ENCODE peak calls at places on chromosomes 6 and 20, in eight cellular contexts. K is heart right ventricle, V is SJSA1, T is lung, X is aorta, F is adrenal gland, U is sigmoid colon, G is neuronal stem cell. Q is an unnamed sample.

GRCh38 chr6:90156861-90157260 is 139.8 kb downstream of the BACH2 start:
- DNase-seq in K (no peak), V (no peak), T (no peak), X (no peak), F (no peak), U (no peak), G (no peak), Q (no peak)

GRCh38 chr6:35486005-35486925 is 10.6 kb downstream of the TEAD3 start:
- DNase-seq in K (no peak), V (no peak), T (peak; percentile 79), X (peak; percentile 56), F (no peak), U (peak; percentile 86), G (no peak), Q (no peak)

GRCh38 chr20:43583982-43584432 is 6.7 kb upstream of the IFT52 start:
- DNase-seq in K (peak; percentile 43), V (peak; percentile 62), T (peak; percentile 70), X (peak; percentile 91), F (peak; percentile 82), U (no peak), G (no peak), Q (no peak)

GRCh38 chr6:25851961-25852360 is 20.1 kb upstream of the SLC17A1 start:
- DNase-seq in K (no peak), V (no peak), T (no peak), X (no peak), F (no peak), U (no peak), G (no peak), Q (no peak)

GRCh38 chr6:3252369-3252768 is 6.4 kb upstream of the PSMG4 start:
- DNase-seq in K (no peak), V (no peak), T (no peak), X (no peak), F (no peak), U (peak; percentile 56), G (no peak), Q (no peak)

GRCh38 chr20:53769041-53769440 is 175.4 kb upstream of the ZNF217 start:
- DNase-seq in K (no peak), V (no peak), T (no peak), X (no peak), F (no peak), U (no peak), G (no peak), Q (no peak)

GRCh38 chr6:165774903-165775608 is 112.0 kb upstream of the PDE10A start:
- DNase-seq in K (peak; percentile 86), V (no peak), T (peak; percentile 75), X (no peak), F (no peak), U (no peak), G (no peak), Q (no peak)

GRCh38 chr20:45340236-45340847 is 7.9 kb downstream of the SDC4 start:
- DNase-seq in K (no peak), V (no peak), T (no peak), X (no peak), F (peak; percentile 70), U (no peak), G (no peak), Q (no peak)

DNA sequence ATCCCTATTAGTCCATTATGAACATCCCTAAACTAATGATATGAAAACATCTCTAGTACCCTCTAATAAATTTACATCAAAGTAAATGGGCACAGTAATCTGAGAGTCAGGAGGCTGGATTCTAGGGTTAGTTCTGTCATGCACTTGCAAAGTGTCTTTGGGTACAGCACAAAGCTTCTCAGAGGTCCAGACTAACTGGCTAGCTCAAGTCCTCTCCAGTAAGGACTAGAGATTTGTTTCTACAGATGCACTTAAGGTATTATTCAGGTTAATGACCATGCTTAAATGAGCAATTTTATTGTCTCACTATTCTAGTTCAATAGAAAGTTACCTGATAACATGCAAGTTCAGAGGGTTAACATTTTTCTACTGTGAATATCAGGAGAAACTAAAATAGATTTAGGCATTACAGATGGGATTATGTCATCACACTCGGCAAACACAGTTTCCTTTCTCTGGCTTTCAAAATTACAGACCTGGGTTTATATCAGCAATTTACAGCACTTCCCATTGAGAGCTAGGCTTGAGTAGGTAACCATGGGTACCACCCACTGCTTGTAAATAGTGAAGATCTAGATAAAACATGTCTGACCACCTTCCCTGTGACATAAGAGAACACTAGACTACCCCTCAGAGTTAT is 402.9 kb upstream of the RUNX2 start:
- DNase-seq in K (no peak), V (no peak), T (no peak), X (no peak), F (no peak), U (no peak), G (no peak), Q (peak; percentile 47)
- H3K4me3 ChIP-seq in K (no peak overlapping the region), V (no peak overlapping the region), T (no peak overlapping the region), X (no peak overlapping the region), F (no peak overlapping the region), U (no peak overlapping the region), G (no peak overlapping the region), Q (no peak overlapping the region)

GRCh38 chr6:6657820-6658217 is 69.3 kb downstream of the LY86 start:
- DNase-seq in K (no peak), V (no peak), T (no peak), X (no peak), F (no peak), U (no peak), G (no peak), Q (no peak)

GRCh38 chr6:6654599-6655575 is 66.4 kb downstream of the LY86 start:
- DNase-seq in K (peak; percentile 82), V (no peak), T (no peak), X (peak; percentile 70), F (peak; percentile 29), U (no peak), G (no peak), Q (no peak)

GRCh38 chr6:6655805-6656251 is 67.3 kb downstream of the LY86 start:
- DNase-seq in K (no peak), V (no peak), T (no peak), X (no peak), F (no peak), U (no peak), G (no peak), Q (no peak)

GRCh38 chr6:6657085-6657819 is 68.7 kb downstream of the LY86 start:
- DNase-seq in K (no peak), V (no peak), T (no peak), X (no peak), F (no peak), U (no peak), G (no peak), Q (no peak)

DNA sequence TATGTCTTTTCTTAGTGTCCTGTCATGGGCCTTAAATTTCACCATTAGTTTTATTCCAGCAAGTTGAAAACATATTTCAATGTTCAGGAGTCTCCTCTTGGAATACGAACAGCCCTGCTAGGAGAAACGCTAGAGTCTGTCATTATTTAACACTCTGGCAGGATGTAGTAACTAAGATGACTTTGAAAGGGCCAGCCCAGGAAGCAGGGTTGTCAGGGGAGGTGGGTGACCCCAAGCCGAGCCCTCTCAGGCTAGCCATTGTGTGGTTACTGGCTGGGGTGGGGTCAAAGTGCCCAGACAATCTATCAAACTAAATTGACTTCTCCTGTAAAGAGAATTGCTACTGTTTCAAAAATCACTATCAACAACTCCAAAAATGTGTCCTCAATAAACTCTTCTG is 67.8 kb downstream of the LY86 start:
- DNase-seq in K (peak; percentile 58), V (no peak), T (no peak), X (no peak), F (no peak), U (no peak), G (no peak), Q (no peak)
- H3K4me1 ChIP-seq in K (peaks cover 19% of the 10 kb centered on the region), V (no peaks in the 10 kb centered on the region), T (peaks cover 7% of the 10 kb centered on the region), X (no peaks in the 10 kb centered on the region), F (peaks cover 3% of the 10 kb centered on the region), U (no peaks in the 10 kb centered on the region), G (peaks cover 4% of the 10 kb centered on the region), Q (peaks cover 28% of the 10 kb centered on the region)

GRCh38 chr6:158026054-158026900 is 44.6 kb downstream of the SYNJ2 start:
- DNase-seq in K (peak; percentile 92), V (peak; percentile 96), T (peak; percentile 78), X (peak; percentile 94), F (peak; percentile 84), U (peak; percentile 93), G (no peak), Q (peak; percentile 78)
- H3K4me3 ChIP-seq in K (no peak overlapping the region), V (peak overlapping the region; percentile 10), T (no peak overlapping the region), X (no peak overlapping the region), F (no peak overlapping the region), U (peak overlapping the region; percentile 1), G (no peak overlapping the region), Q (peak overlapping the region; percentile 38)

GRCh38 chr20:35314460-35315198 is 22.4 kb upstream of the FAM83C start:
- DNase-seq in K (no peak), V (peak; percentile 59), T (no peak), X (no peak), F (no peak), U (no peak), G (no peak), Q (no peak)

GRCh38 chr20:35317416-35317815 is 25.2 kb upstream of the FAM83C start:
- DNase-seq in K (no peak), V (no peak), T (no peak), X (no peak), F (no peak), U (no peak), G (no peak), Q (no peak)

GRCh38 chr20:35315199-35316020 is 23.2 kb upstream of the FAM83C start:
- DNase-seq in K (no peak), V (peak; percentile 37), T (no peak), X (no peak), F (no peak), U (no peak), G (no peak), Q (no peak)

GRCh38 chr20:35318502-35319157 is 26.4 kb upstream of the FAM83C start:
- DNase-seq in K (peak; percentile 23), V (peak; percentile 69), T (peak; percentile 56), X (no peak), F (peak; percentile 49), U (no peak), G (no peak), Q (no peak)

DNA sequence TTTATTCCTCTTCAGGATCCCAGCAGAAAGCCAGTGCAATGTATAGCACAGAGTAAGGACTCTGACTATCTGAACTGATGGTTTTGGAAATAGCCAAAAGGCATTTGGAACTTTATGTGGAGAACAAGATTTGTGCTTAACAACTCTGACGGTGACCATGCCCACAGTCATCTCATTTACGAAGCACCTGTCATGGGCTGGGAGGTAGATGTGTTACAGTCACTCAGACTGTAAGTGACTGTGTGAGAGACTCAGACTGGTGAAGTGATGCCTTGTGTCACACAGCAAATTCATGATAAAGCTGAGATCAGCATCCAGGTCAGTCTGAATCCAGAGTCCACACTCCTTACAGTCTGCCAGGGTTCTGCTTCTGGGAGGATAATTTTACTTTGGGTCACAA is 23.9 kb upstream of the FAM83C start:
- DNase-seq in K (no peak), V (no peak), T (no peak), X (no peak), F (no peak), U (no peak), G (no peak), Q (no peak)
- H3K4me1 ChIP-seq in K (no peaks in the 10 kb centered on the region), V (peaks cover 93% of the 10 kb centered on the region), T (peaks cover 10% of the 10 kb centered on the region), X (no peaks in the 10 kb centered on the region), F (peaks cover 9% of the 10 kb centered on the region), U (no peaks in the 10 kb centered on the region), G (peaks cover 3% of the 10 kb centered on the region), Q (no peaks in the 10 kb centered on the region)